ENCODE peak calls at places on chromosomes 7 and 10, in ten cellular contexts. G is RPMI7951; E is Caki2; D is AG09309; S is activated effector memory CD4-positive, alpha-beta T cell treated with anti-CD3 and anti-CD28 coated beads, Interleukin-2, amount 50 U/mL, for 16 hours; R is activated naive CD4-positive, alpha-beta T cell treated with anti-CD3 and anti-CD28 coated beads for 36 hours; I is GM12891; U is SK-MEL-5; N is WTC11; Y is lower leg skin. A is an unnamed sample.

GRCh38 chr10:130455111-130455695 is 319.0 kb downstream of the GLRX3 start:
- DNase-seq in U (no peak), S (no peak), D (no peak), Y (peak), R (no peak), G (no peak), I (no peak), N (no peak), E (no peak), A (no peak)

GRCh38 chr7:91772100-91772794 is 108.3 kb downstream of the MTERF1 start:
- DNase-seq in U (peak), E (no peak), N (no peak), S (no peak), R (no peak), D (no peak), Y (no peak), G (no peak), I (no peak), A (no peak)

GRCh38 chr7:148927141-148927540 is 43.0 kb upstream of the EZH2 start:
- DNase-seq in U (no peak), D (no peak), S (peak), R (no peak), G (no peak), E (no peak), N (no peak), I (no peak), Y (peak), A (no peak)

GRCh38 chr7:16818732-16819131 is 13.9 kb upstream of the AGR2 start:
- DNase-seq in U (no peak), S (no peak), E (no peak), I (no peak), N (no peak), G (no peak), D (no peak), Y (no peak), R (no peak), A (no peak)

GRCh38 chr10:6748981-6749630 is 169.0 kb upstream of the PRKCQ start:
- DNase-seq in N (no peak), S (no peak), U (no peak), D (no peak), E (peak), R (no peak), G (peak), Y (no peak), I (no peak), A (no peak)

GRCh38 chr7:90473819-90474218 is 4.4 kb downstream of the PTTG1IP2 start:
- DNase-seq in G (no peak), Y (no peak), N (no peak), I (no peak), D (no peak), S (no peak), U (no peak), E (no peak), R (no peak), A (no peak)

GRCh38 chr10:62045765-62046521 is 144.4 kb downstream of the ARID5B start:
- DNase-seq in G (peak), S (no peak), R (no peak), E (peak), D (peak), I (no peak), U (no peak), N (no peak), Y (no peak), A (no peak)

GRCh38 chr7:56091591-56091990 is 1.2 kb downstream of the PHKG1 start:
- DNase-seq in Y (peak), R (no peak), S (no peak), G (peak), N (no peak), E (no peak), D (no peak), U (no peak), I (no peak), A (no peak)

GRCh38 chr7:66297579-66297978 is 92.4 kb downstream of the TPST1 start:
- DNase-seq in I (no peak), N (no peak), U (no peak), S (no peak), D (no peak), R (no peak), Y (no peak), E (no peak), G (peak), A (no peak)

GRCh38 chr10:84997870-84998269 is 669.5 kb downstream of the CCSER2 start:
- DNase-seq in U (no peak), R (no peak), I (no peak), D (no peak), N (no peak), E (no peak), G (no peak), Y (no peak), S (no peak), A (no peak)

GRCh38 chr10:82288461-82288881 is 413.5 kb downstream of the NRG3 start:
- DNase-seq in U (no peak), E (peak), Y (no peak), N (no peak), R (no peak), I (no peak), G (no peak), D (no peak), S (no peak), A (no peak)

GRCh38 chr7:1973321-1974251 is 259.2 kb downstream of the MAD1L1 start:
- DNase-seq in G (no peak), R (no peak), N (no peak), Y (no peak), D (no peak), S (peak), I (no peak), E (no peak), U (no peak), A (no peak)

GRCh38 chr7:23449941-23450340 is 20.4 kb downstream of the IGF2BP3 start:
- DNase-seq in N (no peak), U (no peak), E (no peak), Y (no peak), S (no peak), R (no peak), I (no peak), G (no peak), D (no peak), A (no peak)

A was measured in sciatic nerve.